ENCODE peak calls at places on chromosomes 3 and 15, in four cellular contexts. Z is NCI-H1092, X is right cardiac atrium, Y is tibial nerve. B is an unnamed sample.

GRCh38 chr3:153442386-153442785 is 280.4 kb downstream of the RAP2B start:
- DNase-seq in Z (no peak), X (no peak), Y (no peak), B (no peak)

GRCh38 chr3:8642001-8642400 is 2.6 kb downstream of the SSUH2 start:
- DNase-seq in Z (no peak), X (no peak), Y (no peak), B (no peak)

GRCh38 chr15:92438471-92438870 is 44.8 kb downstream of the ST8SIA2 start:
- DNase-seq in Z (no peak), X (no peak), Y (no peak), B (no peak)

GRCh38 chr3:60743631-60744164 is 507.6 kb downstream of the FHIT start:
- DNase-seq in Z (peak; percentile 76), X (no peak), Y (no peak), B (no peak)

GRCh38 chr15:45704329-45705249 is 69.8 kb downstream of the SQOR start:
- DNase-seq in Z (no peak), X (peak; percentile 58), Y (no peak), B (peak; percentile 67)

GRCh38 chr3:58469096-58469495 is 22.8 kb upstream of the KCTD6 start:
- DNase-seq in Z (no peak), X (no peak), Y (no peak), B (no peak)

GRCh38 chr15:59205839-59206622 is 612 bp upstream of the LDHAL6B start:
- DNase-seq in Z (no peak), X (no peak), Y (no peak), B (no peak)

GRCh38 chr15:88790486-88790885 is 12.8 kb upstream of the ACAN start:
- DNase-seq in Z (no peak), X (no peak), Y (no peak), B (no peak)

GRCh38 chr15:88476635-88477038 is 9.1 kb downstream of the MRPS11 start:
- DNase-seq in Z (peak; percentile 18), X (no peak), Y (no peak), B (no peak)

GRCh38 chr3:13550791-13551360 is 2.0 kb downstream of the FBLN2 start:
- DNase-seq in Z (no peak), X (no peak), Y (no peak), B (no peak)

GRCh38 chr15:63075072-63075995 is 32.8 kb downstream of the TPM1 start:
- DNase-seq in Z (no peak), X (no peak), Y (no peak), B (no peak)

GRCh38 chr3:27279153-27279552 is 90.0 kb downstream of the NEK10 start:
- DNase-seq in Z (no peak), X (no peak), Y (no peak), B (no peak)

GRCh38 chr15:77784361-77785292 is 151.9 kb upstream of the LINGO1 start:
- DNase-seq in Z (no peak), X (peak; percentile 49), Y (no peak), B (no peak)

GRCh38 chr3:32557640-32558352 is 12.9 kb downstream of the DYNC1LI1 start:
- DNase-seq in Z (peak; percentile 44), X (no peak), Y (no peak), B (no peak)

GRCh38 chr3:181711325-181712135 is at the start of gene SOX2:
- DNase-seq in Z (peak; percentile 62), X (no peak), Y (peak; percentile 45), B (no peak)

GRCh38 chr3:16452265-16452664 is 61.2 kb downstream of the RFTN1 start:
- DNase-seq in Z (no peak), X (no peak), Y (no peak), B (no peak)

GRCh38 chr3:62678841-62679240 is 196.4 kb downstream of the CADPS start:
- DNase-seq in Z (no peak), X (no peak), Y (no peak), B (no peak)

GRCh38 chr15:92049290-92050008 is 195.9 kb downstream of the SLCO3A1 start:
- DNase-seq in Z (no peak), X (no peak), Y (no peak), B (no peak)

GRCh38 chr15:64333986-64334385 is 22.0 kb downstream of the CSNK1G1 start:
- DNase-seq in Z (no peak), X (no peak), Y (no peak), B (no peak)

GRCh38 chr3:148211725-148212124 is 486.0 kb upstream of the AGTR1 start:
- DNase-seq in Z (no peak), X (no peak), Y (no peak), B (no peak)

GRCh38 chr3:154952538-154952937 is 127.6 kb upstream of the MME start:
- DNase-seq in Z (no peak), X (no peak), Y (no peak), B (no peak)

GRCh38 chr15:96948981-96949380 is 618.5 kb downstream of the NR2F2 start:
- DNase-seq in Z (no peak), X (no peak), Y (no peak), B (no peak)

GRCh38 chr3:76436895-76437294 is 603.0 kb upstream of the ROBO2 start:
- DNase-seq in Z (no peak), X (no peak), Y (no peak), B (no peak)